ENCODE peak calls at places on chromosomes 16 and 17, in four cellular contexts. H is A549, R is K562, W is HepG2. K is an unnamed sample.
A peak's percentile ranks its signal among the peaks of the same experiment; 100 is the strongest.

GRCh38 chr17:68600881-68601564 is at the start of gene FAM20A:
- DNase-seq in H (peak; percentile 24), R (no peak), W (no peak), K (no peak)

GRCh38 chr17:79920751-79921410 is 81.6 kb upstream of the CBX4 start:
- DNase-seq in H (no peak), R (no peak), W (no peak), K (no peak)

GRCh38 chr17:45584092-45585036 is 93.8 kb upstream of the PLEKHM1 start:
- DNase-seq in H (peak; percentile 80), R (peak; percentile 71), W (peak; percentile 46), K (no peak)

GRCh38 chr17:38660097-38661026 is 14.4 kb downstream of the EPOP start:
- DNase-seq in H (no peak), R (no peak), W (no peak), K (no peak)

GRCh38 chr17:3914319-3914685 is 2.0 kb downstream of the P2RX1 start:
- DNase-seq in H (no peak), R (no peak), W (no peak), K (peak; percentile 49)

GRCh38 chr16:11349599-11350276 is 4.5 kb downstream of the RMI2 start:
- DNase-seq in H (no peak), R (no peak), W (no peak), K (no peak)

GRCh38 chr17:83196088-83196765 is 116.8 kb downstream of the METRNL start:
- DNase-seq in H (no peak), R (no peak), W (no peak), K (no peak)

GRCh38 chr16:89670496-89671431 is 13.1 kb downstream of the SPATA33 start:
- DNase-seq in H (no peak), R (no peak), W (peak; percentile 21), K (no peak)

GRCh38 chr16:89746043-89746442 is 24.7 kb downstream of the ZNF276 start:
- DNase-seq in H (no peak), R (no peak), W (no peak), K (no peak)

GRCh38 chr17:66737524-66737923 is 97.4 kb upstream of the CACNG5 start:
- DNase-seq in H (no peak), R (no peak), W (no peak), K (no peak)

GRCh38 chr16:27169511-27170071 is 33.7 kb upstream of the KDM8 start:
- DNase-seq in H (peak; percentile 68), R (no peak), W (peak; percentile 53), K (peak; percentile 13)

GRCh38 chr17:61396586-61397085 is 3.0 kb upstream of the TBX2 start:
- DNase-seq in H (no peak), R (no peak), W (no peak), K (no peak)

GRCh38 chr16:27721548-27722265 is 171.8 kb downstream of the KATNIP start:
- DNase-seq in H (no peak), R (no peak), W (peak; percentile 33), K (no peak)

GRCh38 chr17:17947966-17948365 is 24.2 kb downstream of the TOM1L2 start:
- DNase-seq in H (no peak), R (no peak), W (no peak), K (no peak)

GRCh38 chr16:12321363-12321762 is 344.8 kb downstream of the SNX29 start:
- DNase-seq in H (no peak), R (no peak), W (peak; percentile 66), K (no peak)

GRCh38 chr17:55577011-55577586 is 65.8 kb upstream of the SMIM36 start:
- DNase-seq in H (no peak), R (no peak), W (no peak), K (peak; percentile 35)

GRCh38 chr16:60932600-60932999 is 1103.6 kb downstream of the CDH8 start:
- DNase-seq in H (no peak), R (no peak), W (no peak), K (no peak)

GRCh38 chr17:10055251-10055975 is 143.0 kb downstream of the GAS7 start:
- DNase-seq in H (no peak), R (no peak), W (no peak), K (no peak)

GRCh38 chr17:17966399-17966798 is 5.8 kb downstream of the TOM1L2 start:
- DNase-seq in H (no peak), R (no peak), W (no peak), K (peak; percentile 31)

GRCh38 chr16:66379571-66379941 is 13.1 kb downstream of the CDH5 start:
- DNase-seq in H (no peak), R (no peak), W (no peak), K (no peak)

GRCh38 chr17:10135539-10136257 is 62.7 kb downstream of the GAS7 start:
- DNase-seq in H (peak; percentile 22), R (no peak), W (no peak), K (no peak)

GRCh38 chr17:6067060-6067459 is 3.1 kb upstream of the WSCD1 start:
- DNase-seq in H (no peak), R (no peak), W (no peak), K (no peak)

GRCh38 chr16:12661656-12662172 is 142.0 kb downstream of the CPPED1 start:
- DNase-seq in H (peak; percentile 23), R (peak; percentile 57), W (peak; percentile 76), K (no peak)

GRCh38 chr17:45430738-45431530 is 1.7 kb downstream of the ARHGAP27 start:
- DNase-seq in H (no peak), R (no peak), W (no peak), K (no peak)

GRCh38 chr17:4536259-4536741 is 18.9 kb downstream of the MYBBP1A start:
- DNase-seq in H (no peak), R (peak; percentile 64), W (no peak), K (no peak)

GRCh38 chr16:87740909-87741424 is 24.8 kb downstream of the KLHDC4 start:
- DNase-seq in H (no peak), R (no peak), W (no peak), K (no peak)

GRCh38 chr16:75460441-75460840 is 4.0 kb downstream of the TMEM170A start:
- DNase-seq in H (no peak), R (no peak), W (no peak), K (no peak)

GRCh38 chr17:73787036-73787720 is 142.9 kb upstream of the SDK2 start:
- DNase-seq in H (no peak), R (no peak), W (no peak), K (no peak)

GRCh38 chr17:72465191-72466024 is 344.6 kb downstream of the SOX9 start:
- DNase-seq in H (peak; percentile 98), R (no peak), W (peak; percentile 89), K (peak; percentile 93)

GRCh38 chr17:72461757-72462156 is 340.9 kb downstream of the SOX9 start:
- DNase-seq in H (peak; percentile 44), R (no peak), W (no peak), K (no peak)

GRCh38 chr17:72462396-72462795 is 341.6 kb downstream of the SOX9 start:
- DNase-seq in H (no peak), R (no peak), W (no peak), K (no peak)

GRCh38 chr17:72462814-72463213 is 342.0 kb downstream of the SOX9 start:
- DNase-seq in H (peak; percentile 55), R (no peak), W (no peak), K (no peak)

DNA sequence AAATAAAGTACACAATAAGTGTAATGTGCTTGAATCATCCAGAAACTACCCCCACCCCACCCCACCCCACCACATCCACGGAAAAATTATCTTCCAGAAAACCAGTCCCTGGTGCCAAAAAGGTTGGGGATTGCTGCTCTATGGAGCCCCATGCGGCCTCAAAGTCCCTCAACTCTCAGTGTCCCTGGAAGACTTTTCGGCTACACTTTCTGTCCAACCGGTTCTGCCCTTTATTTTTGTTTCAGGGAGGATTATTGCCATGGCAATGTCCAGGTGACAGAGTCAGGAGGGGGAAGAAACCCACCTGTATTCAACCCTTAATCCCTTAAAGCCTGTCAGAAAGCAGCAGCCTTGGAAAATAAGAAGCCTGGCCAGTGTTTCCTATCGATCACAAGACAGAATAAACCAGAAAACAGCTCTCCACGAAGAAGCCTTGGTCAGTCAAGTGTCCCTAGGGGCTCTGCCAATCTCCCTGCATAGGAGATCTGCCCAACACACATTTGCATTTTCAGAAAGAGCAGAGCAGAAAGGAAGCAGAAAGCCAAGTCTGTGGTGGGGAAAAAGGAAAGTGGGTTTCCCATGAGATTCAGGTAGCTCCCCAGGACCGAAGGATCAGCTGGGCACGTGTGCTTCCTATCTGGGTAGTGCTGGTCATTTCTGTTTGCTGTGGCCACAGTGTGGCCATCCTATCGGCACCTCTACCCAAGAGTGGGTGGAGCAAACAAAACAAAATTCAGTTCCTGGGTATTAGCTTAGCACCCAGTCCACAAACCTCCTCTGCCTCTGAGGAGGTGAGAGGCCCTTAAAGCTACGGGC is 342.7 kb downstream of the SOX9 start:
- DNase-seq in H (no peak), R (no peak), W (no peak), K (peak; percentile 81)
- TF ChIP-seq POLR2AphosphoS2 in H (no peak), R (no peak), W (no peak), K (no peak)

GRCh38 chr17:77445030-77445907 is 304.5 kb downstream of the SEC14L1 start:
- DNase-seq in H (no peak), R (no peak), W (no peak), K (peak; percentile 92)
- TF ChIP-seq POLR2AphosphoS2 in H (no peak), R (no peak), W (no peak), K (peak; percentile 73)

GRCh38 chr17:33385133-33385532 is 92.0 kb upstream of the ASIC2 start:
- DNase-seq in H (no peak), R (peak; percentile 26), W (no peak), K (no peak)
- TF ChIP-seq POLR2AphosphoS2 in H (no peak), R (no peak), W (no peak), K (no peak)

DNA sequence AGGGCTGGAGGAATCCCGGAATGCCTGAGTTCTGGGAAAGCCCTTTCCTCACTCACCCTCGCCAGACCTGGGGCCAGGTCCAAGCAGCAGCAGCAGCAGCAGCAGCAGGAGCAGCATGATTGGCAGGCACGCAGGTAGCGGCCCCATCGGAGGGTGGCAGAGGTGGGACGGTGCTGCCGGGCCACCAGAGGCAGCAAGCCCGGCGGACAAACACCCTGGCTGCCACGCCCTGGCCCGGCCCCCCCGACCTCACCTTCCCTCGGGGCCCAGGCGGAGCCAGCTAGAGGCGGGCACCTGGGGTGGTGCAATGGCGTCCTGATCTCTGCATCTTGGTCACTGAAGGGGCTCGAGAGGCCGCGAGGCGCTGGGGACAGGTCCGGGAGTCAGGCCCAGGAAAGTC is 122.4 kb downstream of the LAT start:
- DNase-seq in H (no peak), R (peak; percentile 35), W (no peak), K (no peak)
- TF ChIP-seq POLR2AphosphoS2 in H (no peak), R (no peak), W (no peak), K (no peak)

DNA sequence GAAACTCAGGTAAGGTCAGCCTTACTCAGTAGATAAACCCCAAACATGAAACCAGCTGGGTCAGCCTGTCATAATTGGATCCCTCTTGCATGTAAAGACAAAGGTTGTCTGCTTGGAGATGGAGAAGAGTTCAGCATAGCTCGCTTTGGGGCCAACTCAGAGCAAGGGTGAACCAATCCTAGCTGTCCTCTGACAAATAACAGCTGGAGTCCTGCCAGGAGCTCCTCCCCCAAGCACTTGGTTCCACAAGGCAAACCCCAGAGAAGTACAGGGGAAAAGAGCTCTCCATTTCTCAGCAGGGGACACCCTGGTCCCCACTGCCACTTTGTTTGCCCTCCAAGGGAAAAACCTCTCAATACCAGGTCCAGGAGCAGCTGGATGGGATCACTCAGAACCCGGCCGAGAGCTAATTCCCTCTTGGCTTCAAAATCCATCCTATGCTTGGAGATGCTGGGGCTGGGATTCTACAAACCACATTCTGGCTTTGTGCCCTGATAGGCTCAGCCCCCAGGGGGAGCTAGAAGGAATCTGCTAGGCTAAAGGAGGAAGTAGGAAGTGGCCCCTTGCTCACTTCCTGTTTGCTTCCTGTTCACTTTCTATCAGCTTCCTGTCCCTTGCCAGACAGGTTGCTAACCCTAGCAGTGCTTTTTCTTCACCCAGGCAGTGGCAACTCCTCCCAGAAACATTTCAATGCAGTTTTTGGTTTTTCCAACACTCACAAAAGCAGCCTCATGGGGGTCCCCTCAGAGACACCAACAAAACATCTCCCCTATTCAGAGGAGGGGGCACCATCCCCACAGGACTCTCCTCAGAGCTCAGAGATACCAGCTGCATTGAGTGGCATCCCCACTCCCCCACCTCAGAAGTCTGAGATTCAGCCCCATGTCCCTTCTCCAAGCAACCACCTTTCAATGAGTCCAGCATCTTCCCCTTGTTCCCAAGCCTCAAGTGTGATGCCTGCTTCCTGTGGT is 30.7 kb downstream of the CDRT4 start:
- DNase-seq in H (peak; percentile 48), R (peak; percentile 53), W (peak; percentile 65), K (no peak)
- TF ChIP-seq POLR2AphosphoS2 in H (no peak), R (no peak), W (no peak), K (no peak)

K was measured in GM12878.